ENCODE peak calls at places on chromosomes 16 and 17, in seven cellular contexts. One of them, this sample, is unnamed.

GRCh38 chr17:21538615-21539014 is 153.7 kb upstream of the KCNJ18 start:
- DNase-seq in tibial nerve: no peak
- DNase-seq in sigmoid colon: no peak
- DNase-seq in A549: no peak
- DNase-seq in stomach: no peak
- DNase-seq in transverse colon: no peak
- DNase-seq in ovary: no peak
- DNase-seq in this sample: no peak

GRCh38 chr17:36641877-36642845 is 40.8 kb downstream of the MRM1 start:
- DNase-seq in sigmoid colon: no peak
- DNase-seq in transverse colon: peak; percentile 54
- DNase-seq in tibial nerve: no peak
- DNase-seq in ovary: no peak
- DNase-seq in stomach: no peak
- DNase-seq in A549: no peak
- DNase-seq in this sample: no peak

GRCh38 chr17:48760411-48760810 is 31.9 kb upstream of the HOXB13 start:
- DNase-seq in ovary: no peak
- DNase-seq in stomach: no peak
- DNase-seq in transverse colon: peak; percentile 70
- DNase-seq in tibial nerve: no peak
- DNase-seq in sigmoid colon: peak; percentile 5
- DNase-seq in A549: no peak
- DNase-seq in this sample: no peak

GRCh38 chr16:85370881-85371651 is 242.1 kb upstream of the GSE1 start:
- DNase-seq in ovary: no peak
- DNase-seq in A549: no peak
- DNase-seq in stomach: peak; percentile 88
- DNase-seq in sigmoid colon: peak; percentile 89
- DNase-seq in transverse colon: peak; percentile 83
- DNase-seq in tibial nerve: peak; percentile 46
- DNase-seq in this sample: no peak

GRCh38 chr16:35431829-35432663 is 1972.6 kb downstream of the TP53TG3F start:
- DNase-seq in sigmoid colon: no peak
- DNase-seq in ovary: no peak
- DNase-seq in stomach: no peak
- DNase-seq in tibial nerve: no peak
- DNase-seq in A549: peak; percentile 8
- DNase-seq in transverse colon: no peak
- DNase-seq in this sample: no peak

GRCh38 chr17:16516594-16517018 is 24.6 kb upstream of the LRRC75A start:
- DNase-seq in tibial nerve: no peak
- DNase-seq in transverse colon: no peak
- DNase-seq in stomach: no peak
- DNase-seq in sigmoid colon: no peak
- DNase-seq in A549: peak; percentile 47
- DNase-seq in ovary: peak; percentile 46
- DNase-seq in this sample: peak; percentile 59

GRCh38 chr17:13864551-13864950 is 204.8 kb upstream of the COX10 start:
- DNase-seq in A549: no peak
- DNase-seq in transverse colon: no peak
- DNase-seq in stomach: no peak
- DNase-seq in tibial nerve: no peak
- DNase-seq in ovary: no peak
- DNase-seq in sigmoid colon: no peak
- DNase-seq in this sample: no peak

GRCh38 chr17:80029235-80029974 is 6.3 kb downstream of the TBC1D16 start:
- DNase-seq in sigmoid colon: peak; percentile 96
- DNase-seq in tibial nerve: peak; percentile 89
- DNase-seq in stomach: peak; percentile 77
- DNase-seq in transverse colon: peak; percentile 68
- DNase-seq in A549: no peak
- DNase-seq in ovary: peak; percentile 84
- DNase-seq in this sample: peak; percentile 96

GRCh38 chr17:38969281-38969680 is 2.1 kb upstream of the FBXO47 start:
- DNase-seq in stomach: no peak
- DNase-seq in tibial nerve: no peak
- DNase-seq in A549: no peak
- DNase-seq in transverse colon: no peak
- DNase-seq in ovary: no peak
- DNase-seq in sigmoid colon: no peak
- DNase-seq in this sample: peak; percentile 63

GRCh38 chr16:65377131-65377649 is 255.3 kb upstream of the CDH11 start:
- DNase-seq in tibial nerve: no peak
- DNase-seq in stomach: no peak
- DNase-seq in A549: no peak
- DNase-seq in transverse colon: no peak
- DNase-seq in sigmoid colon: no peak
- DNase-seq in ovary: no peak
- DNase-seq in this sample: no peak

GRCh38 chr16:57299009-57299718 is 14.7 kb upstream of the PLLP start:
- DNase-seq in A549: peak; percentile 86
- DNase-seq in ovary: no peak
- DNase-seq in stomach: peak; percentile 40
- DNase-seq in transverse colon: peak; percentile 50
- DNase-seq in tibial nerve: no peak
- DNase-seq in sigmoid colon: peak; percentile 40
- DNase-seq in this sample: peak; percentile 89

GRCh38 chr17:64028874-64029464 is 8.5 kb upstream of the ICAM2 start:
- DNase-seq in transverse colon: peak; percentile 72
- DNase-seq in A549: peak; percentile 73
- DNase-seq in tibial nerve: no peak
- DNase-seq in stomach: peak; percentile 77
- DNase-seq in sigmoid colon: peak; percentile 73
- DNase-seq in ovary: no peak
- DNase-seq in this sample: peak; percentile 71

GRCh38 chr16:48311242-48311641 is 63.9 kb upstream of the ABCC11 start:
- DNase-seq in A549: no peak
- DNase-seq in stomach: no peak
- DNase-seq in ovary: no peak
- DNase-seq in sigmoid colon: no peak
- DNase-seq in tibial nerve: no peak
- DNase-seq in transverse colon: no peak
- DNase-seq in this sample: no peak

GRCh38 chr16:50202926-50203624 is 50.0 kb downstream of the TENT4B start:
- DNase-seq in ovary: no peak
- DNase-seq in transverse colon: no peak
- DNase-seq in A549: peak; percentile 81
- DNase-seq in tibial nerve: no peak
- DNase-seq in sigmoid colon: no peak
- DNase-seq in stomach: no peak
- DNase-seq in this sample: no peak

GRCh38 chr17:1769826-1770477 is 8.1 kb downstream of the SERPINF1 start:
- DNase-seq in stomach: no peak
- DNase-seq in transverse colon: no peak
- DNase-seq in sigmoid colon: no peak
- DNase-seq in ovary: no peak
- DNase-seq in tibial nerve: no peak
- DNase-seq in A549: peak; percentile 78
- DNase-seq in this sample: no peak

GRCh38 chr17:40520991-40521453 is 19.6 kb upstream of the TNS4 start:
- DNase-seq in stomach: no peak
- DNase-seq in transverse colon: no peak
- DNase-seq in tibial nerve: peak; percentile 4
- DNase-seq in A549: no peak
- DNase-seq in ovary: no peak
- DNase-seq in sigmoid colon: peak; percentile 62
- DNase-seq in this sample: peak; percentile 75

GRCh38 chr17:40517286-40517662 is 15.9 kb upstream of the TNS4 start:
- DNase-seq in ovary: no peak
- DNase-seq in sigmoid colon: peak; percentile 12
- DNase-seq in stomach: no peak
- DNase-seq in A549: no peak
- DNase-seq in transverse colon: no peak
- DNase-seq in tibial nerve: no peak
- DNase-seq in this sample: peak; percentile 25

GRCh38 chr17:40517981-40518380 is 16.6 kb upstream of the TNS4 start:
- DNase-seq in sigmoid colon: peak; percentile 33
- DNase-seq in ovary: no peak
- DNase-seq in A549: peak; percentile 30
- DNase-seq in stomach: no peak
- DNase-seq in tibial nerve: no peak
- DNase-seq in transverse colon: no peak
- DNase-seq in this sample: peak; percentile 45

GRCh38 chr17:40518401-40519088 is 17.1 kb upstream of the TNS4 start:
- DNase-seq in stomach: no peak
- DNase-seq in ovary: no peak
- DNase-seq in transverse colon: peak; percentile 61
- DNase-seq in A549: peak; percentile 88
- DNase-seq in tibial nerve: no peak
- DNase-seq in sigmoid colon: no peak
- DNase-seq in this sample: peak; percentile 74

DNA sequence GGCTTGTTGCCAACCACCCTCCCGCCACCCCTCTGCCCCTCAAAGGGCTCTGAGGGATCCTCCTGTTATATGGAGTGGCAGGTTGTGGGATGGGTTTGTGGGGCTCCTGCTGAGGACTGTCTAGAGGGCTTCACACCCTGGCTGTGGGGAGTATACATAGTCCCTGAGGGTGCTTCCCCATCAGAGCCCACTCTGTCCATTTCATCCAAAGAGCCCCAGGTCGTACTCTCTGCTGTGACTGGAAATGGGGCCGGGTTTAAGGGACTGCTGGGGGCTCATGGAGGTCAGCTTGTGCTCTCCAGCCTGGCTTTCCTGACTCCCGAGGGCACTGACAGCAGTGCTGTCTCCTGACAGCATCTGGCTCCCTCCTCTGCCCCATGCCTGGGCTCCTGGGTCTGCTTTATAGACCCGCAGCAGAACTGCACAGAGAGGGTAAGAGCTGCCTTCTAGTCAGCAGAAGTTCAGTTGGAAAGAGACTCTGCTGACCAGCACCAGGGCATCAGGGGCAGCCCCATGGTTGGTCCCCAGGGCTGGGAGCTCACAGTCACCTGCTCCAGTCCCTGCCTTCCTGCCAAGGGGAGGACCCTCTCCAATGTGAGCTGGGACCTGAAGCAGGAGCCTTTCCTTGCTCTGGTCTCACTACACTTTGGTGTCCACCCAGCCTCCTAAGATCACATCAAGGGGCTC is 17.8 kb upstream of the TNS4 start:
- DNase-seq in transverse colon: no peak
- DNase-seq in tibial nerve: no peak
- DNase-seq in A549: no peak
- DNase-seq in stomach: no peak
- DNase-seq in ovary: no peak
- DNase-seq in sigmoid colon: peak; percentile 48
- DNase-seq in this sample: peak; percentile 53
- H3K4me1 ChIP-seq in transverse colon: no peaks in the 10 kb centered on the region
- H3K4me1 ChIP-seq in tibial nerve: no peaks in the 10 kb centered on the region
- H3K4me1 ChIP-seq in A549: peaks cover 86% of the 10 kb centered on the region
- H3K4me1 ChIP-seq in stomach: peaks cover 10% of the 10 kb centered on the region
- H3K4me1 ChIP-seq in ovary: no peaks in the 10 kb centered on the region
- H3K4me1 ChIP-seq in sigmoid colon: no peaks in the 10 kb centered on the region
- H3K4me1 ChIP-seq in this sample: peaks cover 77% of the 10 kb centered on the region

DNA sequence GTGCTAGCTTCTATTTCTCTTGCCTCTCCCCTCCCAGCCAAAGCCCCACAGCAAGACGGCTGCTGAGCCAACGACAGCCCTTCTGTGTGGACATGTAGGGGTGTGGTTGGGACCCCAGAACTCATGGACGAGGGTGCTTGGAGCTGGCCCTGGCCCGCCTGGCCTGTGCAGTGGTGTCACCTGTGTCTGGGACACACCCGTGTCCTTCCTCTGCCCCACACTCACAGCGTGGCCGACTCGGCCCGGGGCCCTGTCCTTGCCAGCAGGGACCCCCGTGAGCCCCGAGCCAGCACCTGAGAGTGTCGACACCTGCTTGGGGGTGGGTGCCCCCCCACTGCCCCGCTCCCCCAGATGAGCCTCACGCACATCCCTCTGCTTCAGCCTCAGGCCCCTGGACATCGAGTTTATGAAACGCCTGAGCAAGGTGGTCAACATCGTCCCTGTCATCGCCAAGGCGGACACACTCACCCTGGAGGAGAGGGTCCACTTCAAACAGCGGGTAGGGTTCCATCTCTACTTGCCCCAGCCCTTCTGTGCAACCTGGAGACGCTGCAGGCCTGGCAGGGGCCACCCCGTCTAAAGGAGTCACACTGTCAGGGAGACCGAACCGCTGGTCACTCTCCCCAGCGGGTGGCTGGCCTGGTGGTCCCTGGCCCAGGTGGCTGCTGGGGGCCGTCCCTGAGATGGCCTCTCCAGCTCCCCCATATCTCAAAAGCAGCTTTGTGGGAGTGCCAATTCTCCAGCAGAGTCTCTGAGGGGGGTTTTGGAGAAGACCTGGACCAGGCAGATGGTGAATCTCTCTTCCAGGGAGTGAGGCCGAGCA is 349.8 kb downstream of the SEC14L1 start:
- DNase-seq in A549: no peak
- DNase-seq in tibial nerve: peak; percentile 11
- DNase-seq in transverse colon: no peak
- DNase-seq in stomach: no peak
- DNase-seq in sigmoid colon: peak; percentile 70
- DNase-seq in ovary: no peak
- DNase-seq in this sample: peak; percentile 58
- TF ChIP-seq POLR2A in A549: no peak
- TF ChIP-seq POLR2A in tibial nerve: no peak
- TF ChIP-seq POLR2A in transverse colon: no peak
- TF ChIP-seq POLR2A in stomach: no peak
- TF ChIP-seq POLR2A in sigmoid colon: no peak
- TF ChIP-seq POLR2A in ovary: no peak
- TF ChIP-seq POLR2A in this sample: no peak

GRCh38 chr16:29804020-29804419 is 2.3 kb upstream of the MAZ start:
- DNase-seq in ovary: no peak
- DNase-seq in stomach: no peak
- DNase-seq in sigmoid colon: no peak
- DNase-seq in A549: no peak
- DNase-seq in transverse colon: no peak
- DNase-seq in tibial nerve: no peak
- DNase-seq in this sample: no peak

GRCh38 chr16:29806641-29807425 is 504 bp downstream of the MAZ start:
- DNase-seq in transverse colon: peak; percentile 64
- DNase-seq in ovary: peak; percentile 67
- DNase-seq in sigmoid colon: peak; percentile 84
- DNase-seq in A549: peak; percentile 88
- DNase-seq in tibial nerve: no peak
- DNase-seq in stomach: peak; percentile 44
- DNase-seq in this sample: no peak

GRCh38 chr16:29806096-29806579 is at the start of gene MAZ:
- DNase-seq in transverse colon: no peak
- DNase-seq in stomach: no peak
- DNase-seq in tibial nerve: no peak
- DNase-seq in ovary: no peak
- DNase-seq in sigmoid colon: no peak
- DNase-seq in A549: peak; percentile 96
- DNase-seq in this sample: no peak

GRCh38 chr16:29804455-29805231 is 1.7 kb upstream of the MAZ start:
- DNase-seq in transverse colon: peak; percentile 37
- DNase-seq in stomach: peak; percentile 39
- DNase-seq in sigmoid colon: peak; percentile 87
- DNase-seq in A549: no peak
- DNase-seq in ovary: peak; percentile 64
- DNase-seq in tibial nerve: peak; percentile 30
- DNase-seq in this sample: peak; percentile 69

GRCh38 chr16:29805232-29806095 is 865 bp upstream of the MAZ start:
- DNase-seq in sigmoid colon: peak; percentile 99
- DNase-seq in A549: peak; percentile 98
- DNase-seq in tibial nerve: peak; percentile 95
- DNase-seq in transverse colon: peak; percentile 98
- DNase-seq in stomach: peak; percentile 98
- DNase-seq in ovary: peak; percentile 97
- DNase-seq in this sample: peak; percentile 99
- TF ChIP-seq EP300 in sigmoid colon: no peak
- TF ChIP-seq EP300 in A549: peak; percentile 49
- TF ChIP-seq EP300 in tibial nerve: peak; percentile 77
- TF ChIP-seq EP300 in transverse colon: peak; percentile 81
- TF ChIP-seq EP300 in stomach: no peak
- TF ChIP-seq EP300 in ovary: no peak
- TF ChIP-seq EP300 in this sample: no peak

GRCh38 chr16:11799017-11799381 is 1.9 kb upstream of the ZC3H7A start:
- DNase-seq in stomach: no peak
- DNase-seq in A549: no peak
- DNase-seq in transverse colon: no peak
- DNase-seq in sigmoid colon: no peak
- DNase-seq in tibial nerve: no peak
- DNase-seq in ovary: no peak
- DNase-seq in this sample: no peak
- H3K4me1 ChIP-seq in stomach: peaks cover 50% of the 10 kb centered on the region
- H3K4me1 ChIP-seq in A549: peaks cover 34% of the 10 kb centered on the region
- H3K4me1 ChIP-seq in transverse colon: peaks cover 19% of the 10 kb centered on the region
- H3K4me1 ChIP-seq in sigmoid colon: peaks cover 41% of the 10 kb centered on the region
- H3K4me1 ChIP-seq in tibial nerve: peaks cover 28% of the 10 kb centered on the region
- H3K4me1 ChIP-seq in ovary: peaks cover 11% of the 10 kb centered on the region
- H3K4me1 ChIP-seq in this sample: peaks cover 48% of the 10 kb centered on the region

This sample was measured in suprapubic skin.